ENCODE peak calls at places on chromosomes 4 and X, in four cellular contexts. Z is CD8-positive, alpha-beta T cell; G is lung; W is cardiac fibroblast. B is an unnamed sample.

GRCh38 chr4:19927381-19927780 is 324.3 kb upstream of the SLIT2 start:
- DNase-seq in Z (no peak), G (no peak), W (peak; percentile 45), B (no peak)

GRCh38 chr4:1767770-1768366 is 25.2 kb upstream of the FGFR3 start:
- DNase-seq in Z (no peak), G (peak; percentile 60), W (peak; percentile 36), B (no peak)

GRCh38 chrX:23373129-23373804 is 38.6 kb downstream of the PTCHD1 start:
- DNase-seq in Z (no peak), G (no peak), W (peak; percentile 82), B (no peak)

GRCh38 chr4:96677499-96677898 is 837.6 kb downstream of the PDHA2 start:
- DNase-seq in Z (no peak), G (no peak), W (peak; percentile 39), B (no peak)

GRCh38 chr4:89295415-89295927 is 12.1 kb downstream of the GPRIN3 start:
- DNase-seq in Z (no peak), G (no peak), W (no peak), B (no peak)

GRCh38 chr4:40908297-40908696 is 158.5 kb downstream of the NSUN7 start:
- DNase-seq in Z (no peak), G (peak; percentile 66), W (no peak), B (no peak)

GRCh38 chr4:149279790-149280189 is 535.9 kb downstream of the IQCM start:
- DNase-seq in Z (no peak), G (no peak), W (no peak), B (no peak)

GRCh38 chr4:56978750-56979303 is at the start of gene POLR2B:
- DNase-seq in Z (peak; percentile 74), G (peak; percentile 97), W (peak; percentile 96), B (peak; percentile 77)

GRCh38 chr4:176794651-176795050 is 1.9 kb upstream of the VEGFC start:
- DNase-seq in Z (no peak), G (no peak), W (no peak), B (no peak)

GRCh38 chr4:79016878-79017277 is 77.6 kb upstream of the PAQR3 start:
- DNase-seq in Z (no peak), G (no peak), W (no peak), B (no peak)

GRCh38 chr4:126939401-126939800 is 693.4 kb upstream of the INTU start:
- DNase-seq in Z (no peak), G (no peak), W (peak; percentile 75), B (no peak)

GRCh38 chrX:70322784-70323183 is 32.9 kb downstream of the KIF4A start:
- DNase-seq in Z (no peak), G (no peak), W (no peak), B (no peak)

GRCh38 chrX:46573896-46574336 is 351 bp downstream of the CHST7 start:
- DNase-seq in Z (peak; percentile 45), G (peak; percentile 41), W (peak; percentile 64), B (peak; percentile 58)

GRCh38 chrX:119190736-119191282 is 45.3 kb upstream of the PGRMC1 start:
- DNase-seq in Z (no peak), G (no peak), W (peak; percentile 57), B (no peak)

GRCh38 chr4:82044141-82044993 is 329.4 kb downstream of the HNRNPD start:
- DNase-seq in Z (no peak), G (peak; percentile 67), W (peak; percentile 35), B (no peak)

GRCh38 chr4:123640271-123640670 is 243.7 kb downstream of the SPRY1 start:
- DNase-seq in Z (no peak), G (no peak), W (peak; percentile 80), B (no peak)

GRCh38 chr4:80197132-80197573 is at the start of gene PRDM8:
- DNase-seq in Z (no peak), G (no peak), W (no peak), B (no peak)

GRCh38 chrX:52979993-52980392 is 21.7 kb upstream of the FAM156A start:
- DNase-seq in Z (no peak), G (no peak), W (no peak), B (no peak)

GRCh38 chr4:189261475-189261874 is 679.2 kb upstream of the FRG1 start:
- DNase-seq in Z (no peak), G (no peak), W (no peak), B (no peak)

GRCh38 chr4:39526283-39526682 is 956 bp downstream of the UGDH start:
- DNase-seq in Z (no peak), G (no peak), W (no peak), B (no peak)

GRCh38 chr4:155906554-155907247 is 3.2 kb downstream of the TDO2 start:
- DNase-seq in Z (no peak), G (no peak), W (peak; percentile 98), B (no peak)

GRCh38 chrX:5458300-5458699 is 770.4 kb downstream of the NLGN4X start:
- DNase-seq in Z (no peak), G (no peak), W (no peak), B (no peak)

GRCh38 chr4:81651500-81651899 is 179.8 kb upstream of the RASGEF1B start:
- DNase-seq in Z (no peak), G (no peak), W (peak; percentile 18), B (no peak)

GRCh38 chr4:48078862-48079655 is 55.0 kb downstream of the TXK start:
- DNase-seq in Z (no peak), G (no peak), W (no peak), B (no peak)

GRCh38 chr4:791201-791865 is 34.6 kb downstream of the CPLX1 start:
- DNase-seq in Z (no peak), G (no peak), W (no peak), B (no peak)

GRCh38 chr4:87849612-87850011 is 16.8 kb downstream of the MEPE start:
- DNase-seq in Z (no peak), G (no peak), W (peak; percentile 40), B (no peak)

GRCh38 chrX:24034485-24034884 is 7.5 kb upstream of the KLHL15 start:
- DNase-seq in Z (no peak), G (no peak), W (no peak), B (no peak)

GRCh38 chr4:54645830-54646229 is 11.9 kb upstream of the KIT start:
- DNase-seq in Z (no peak), G (no peak), W (no peak), B (no peak)

GRCh38 chr4:187814737-187815465 is 180.7 kb upstream of the ZFP42 start:
- DNase-seq in Z (no peak), G (peak; percentile 45), W (peak; percentile 45), B (no peak)

GRCh38 chr4:105194328-105195231 is 47.9 kb downstream of the TET2 start:
- DNase-seq in Z (no peak), G (no peak), W (peak; percentile 69), B (no peak)

GRCh38 chrX:65866762-65867161 is 173.1 kb downstream of the VSIG4 start:
- DNase-seq in Z (no peak), G (no peak), W (no peak), B (no peak)

GRCh38 chr4:147843162-147843561 is 111.3 kb downstream of the ARHGAP10 start:
- DNase-seq in Z (no peak), G (no peak), W (no peak), B (no peak)

GRCh38 chr4:10891866-10892265 is 207.3 kb upstream of the CLNK start:
- DNase-seq in Z (no peak), G (no peak), W (no peak), B (no peak)

GRCh38 chr4:70754470-70754869 is 32.7 kb downstream of the RUFY3 start:
- DNase-seq in Z (no peak), G (no peak), W (no peak), B (no peak)
- TF ChIP-seq CTCF in Z (no peak), G (no peak), W (no peak), B (no peak)

GRCh38 chr4:112348488-112349158 is 51.5 kb downstream of the ALPK1 start:
- DNase-seq in Z (no peak), G (peak; percentile 59), W (peak; percentile 79), B (no peak)
- TF ChIP-seq CTCF in Z (no peak), G (no peak), W (peak; percentile 38), B (no peak)

DNA sequence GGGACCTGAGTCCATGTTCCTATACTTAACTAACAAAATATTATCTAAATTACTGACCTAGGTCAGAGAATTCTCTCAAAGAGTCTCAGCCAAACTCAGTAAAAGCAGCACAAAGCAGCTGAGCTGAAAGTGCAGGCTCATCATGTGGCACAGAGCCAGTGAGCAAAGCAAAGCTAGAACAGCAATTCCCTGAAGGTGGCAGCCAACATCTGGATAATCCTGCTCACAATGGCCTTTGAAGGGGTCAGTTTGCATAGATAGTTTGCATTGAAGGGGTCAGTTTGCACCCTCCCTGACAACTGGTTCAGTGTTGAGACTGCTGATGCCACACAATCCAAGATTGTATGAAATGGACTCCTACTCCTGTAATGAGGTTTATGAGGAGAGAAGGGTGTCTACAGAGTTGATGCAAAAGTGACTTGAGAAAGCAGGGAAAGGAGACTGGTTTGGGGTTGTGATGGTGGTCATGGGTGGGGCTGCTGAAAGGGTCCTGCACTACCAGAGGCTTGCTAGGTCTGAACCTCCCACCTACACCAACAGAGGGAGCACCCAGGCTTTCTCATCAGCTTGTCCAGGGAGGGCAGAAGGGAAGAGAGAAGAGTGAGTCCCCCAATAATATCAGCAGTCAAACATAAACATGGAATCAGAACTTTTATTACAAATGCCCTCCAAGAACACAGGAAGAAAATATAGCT is 39.7 kb downstream of the TRIM61 start:
- DNase-seq in Z (no peak), G (no peak), W (peak; percentile 24), B (no peak)
- TF ChIP-seq CTCF in Z (no peak), G (no peak), W (peak; percentile 9), B (no peak)

GRCh38 chrX:78199851-78200250 is 60.4 kb upstream of the TAF9B start:
- DNase-seq in Z (no peak), G (no peak), W (peak; percentile 32), B (no peak)
- TF ChIP-seq CTCF in Z (peak; percentile 32), G (no peak), W (peak; percentile 21), B (peak; percentile 52)

DNA sequence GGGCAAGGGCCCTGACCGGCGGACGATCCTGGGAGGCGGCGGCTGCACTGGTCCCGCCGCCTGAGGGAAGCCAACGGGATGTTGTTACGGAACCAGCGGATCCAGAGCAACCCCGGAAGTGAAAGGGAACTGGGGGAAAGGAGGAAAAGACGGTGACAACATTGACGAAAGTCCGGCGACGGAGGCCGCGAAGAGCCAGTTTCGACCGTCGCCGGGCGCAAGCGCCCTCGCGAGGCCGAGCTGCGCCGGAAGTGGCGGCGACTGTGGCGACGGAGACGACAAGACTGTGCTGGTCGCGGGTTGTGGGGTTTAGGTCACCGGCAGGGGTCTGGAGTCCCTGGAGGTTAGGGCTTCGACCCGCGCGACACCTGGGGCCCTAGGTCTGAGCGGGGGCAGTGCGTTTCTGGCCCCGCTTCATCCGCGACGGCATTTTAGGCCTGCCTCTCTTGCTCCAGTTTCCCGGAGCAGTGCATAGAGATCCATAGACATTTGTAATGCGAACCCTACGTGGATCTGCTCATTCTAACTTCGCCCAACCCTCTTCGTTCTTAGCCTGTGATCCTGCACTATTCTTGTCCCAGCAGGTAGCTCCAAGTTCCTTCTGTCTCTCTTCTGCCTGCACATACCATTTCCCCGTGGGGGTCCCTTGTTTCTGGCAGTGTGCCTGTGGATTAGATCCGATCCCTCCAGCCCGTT is at the start of gene BOD1L1:
- DNase-seq in Z (peak; percentile 68), G (peak; percentile 89), W (peak; percentile 92), B (peak; percentile 73)
- TF ChIP-seq CTCF in Z (no peak), G (no peak), W (peak; percentile 41), B (peak; percentile 15)

DNA sequence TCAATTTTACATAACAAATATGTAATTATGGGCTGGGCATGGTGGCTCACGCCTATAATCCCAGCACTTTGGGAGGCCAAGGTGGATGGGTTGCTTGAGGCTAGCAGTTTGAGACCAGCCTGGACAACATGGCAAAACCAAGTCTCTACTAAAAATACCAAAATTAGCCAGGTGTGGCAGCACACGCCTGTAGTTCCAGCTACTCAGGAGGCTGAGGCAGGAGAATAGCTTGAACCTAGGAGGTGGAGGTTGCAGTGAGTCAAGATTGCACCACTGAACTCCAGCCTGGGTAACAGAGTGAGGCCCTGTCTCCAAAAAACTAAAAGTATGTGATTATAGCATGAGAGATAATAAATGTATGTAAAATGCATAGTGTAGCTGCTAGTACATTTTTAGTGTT is 229.0 kb downstream of the PPARGC1A start:
- DNase-seq in Z (no peak), G (no peak), W (no peak), B (no peak)
- TF ChIP-seq CTCF in Z (no peak), G (no peak), W (no peak), B (no peak)